ENCODE peak calls at places on chromosomes 12 and 14, in eight cellular contexts. E, P, H, W, X, O, T and C are unnamed samples.

GRCh38 chr14:99502989-99503421 is 21.8 kb downstream of the CCNK start:
- DNase-seq in P (no peak), E (no peak), H (no peak), W (no peak), O (no peak), T (no peak), X (no peak), C (no peak)

GRCh38 chr14:38065101-38065762 is 142.5 kb upstream of the SSTR1 start:
- DNase-seq in X (no peak), W (no peak), T (no peak), O (no peak), E (no peak), P (no peak), H (no peak), C (no peak)

GRCh38 chr14:36271939-36272907 is 48.2 kb downstream of the MBIP start:
- DNase-seq in H (no peak), P (no peak), X (no peak), T (no peak), E (no peak), O (peak; percentile 61), W (no peak), C (peak; percentile 3)

GRCh38 chr12:111975161-111975931 is 37.6 kb downstream of the TMEM116 start:
- DNase-seq in W (no peak), E (no peak), P (no peak), T (no peak), X (no peak), O (no peak), H (no peak), C (no peak)

GRCh38 chr14:61468063-61468825 is 146.9 kb downstream of the PRKCH start:
- DNase-seq in P (no peak), E (no peak), W (no peak), X (no peak), T (no peak), O (no peak), H (no peak), C (no peak)

GRCh38 chr14:73462078-73462715 is 3.9 kb upstream of the NUMB start:
- DNase-seq in H (peak; percentile 91), P (peak; percentile 14), T (peak; percentile 92), O (peak; percentile 47), W (no peak), X (no peak), E (no peak), C (peak; percentile 60)

GRCh38 chr12:71589478-71589881 is 74.2 kb downstream of the ZFC3H1 start:
- DNase-seq in E (no peak), H (no peak), W (peak; percentile 35), O (no peak), T (no peak), X (no peak), P (no peak), C (no peak)

GRCh38 chr14:89672636-89673279 is 255.7 kb upstream of the FOXN3 start:
- DNase-seq in P (no peak), W (no peak), X (no peak), E (no peak), T (peak; percentile 82), H (no peak), O (peak; percentile 33), C (no peak)

GRCh38 chr12:29207120-29207519 is 58.0 kb downstream of the FAR2 start:
- DNase-seq in T (no peak), X (no peak), O (no peak), P (no peak), W (no peak), E (no peak), H (no peak), C (no peak)

GRCh38 chr12:49619286-49619685 is 4.1 kb upstream of the PRPF40B start:
- DNase-seq in E (no peak), X (no peak), H (no peak), P (no peak), T (no peak), W (no peak), O (no peak), C (no peak)

GRCh38 chr12:93019911-93020224 is 90.8 kb upstream of the EEA1 start:
- DNase-seq in O (peak; percentile 19), X (no peak), E (no peak), T (peak; percentile 60), H (no peak), W (no peak), P (no peak), C (no peak)

GRCh38 chr14:105299654-105300541 is 903 bp downstream of the BRF1 start:
- DNase-seq in O (peak; percentile 50), E (no peak), W (peak; percentile 30), P (no peak), T (no peak), X (no peak), H (no peak), C (no peak)

GRCh38 chr12:95608252-95609033 is 57.2 kb upstream of the USP44 start:
- DNase-seq in E (no peak), O (no peak), W (no peak), X (peak; percentile 17), H (peak; percentile 42), T (no peak), P (no peak), C (no peak)

GRCh38 chr14:21840765-21841164 is 167.1 kb upstream of the OR4E1 start:
- DNase-seq in H (no peak), E (no peak), P (no peak), W (no peak), T (no peak), X (no peak), O (peak; percentile 11), C (peak; percentile 18)

GRCh38 chr14:22887260-22887989 is 4.4 kb downstream of the REM2 start:
- DNase-seq in H (peak; percentile 99), X (peak; percentile 91), W (peak; percentile 40), O (peak; percentile 99), P (no peak), E (peak; percentile 54), T (peak; percentile 79), C (peak; percentile 86)

GRCh38 chr14:101351769-101352168 is 209.5 kb upstream of the DIO3 start:
- DNase-seq in W (no peak), O (no peak), H (no peak), E (no peak), P (no peak), T (no peak), X (no peak), C (no peak)

GRCh38 chr12:14607561-14607960 is 39.9 kb upstream of the PLBD1 start:
- DNase-seq in E (no peak), W (no peak), X (no peak), P (no peak), T (no peak), O (no peak), H (no peak), C (no peak)

GRCh38 chr12:68611094-68611818 is 557 bp downstream of the RAP1B start:
- DNase-seq in W (no peak), X (peak; percentile 45), O (peak; percentile 82), T (peak; percentile 73), P (peak; percentile 62), E (peak; percentile 67), H (peak; percentile 47), C (peak; percentile 72)